ENCODE peak calls at places on chromosomes 6 and 20, in four cellular contexts. R is mesothelial cell of epicardium, V is GM23248, G is type B pancreatic cell. X is an unnamed sample.

GRCh38 chr6:35360349-35361138 is 18.2 kb downstream of the PPARD start:
- DNase-seq in R (no peak), V (peak), G (no peak), X (peak)

GRCh38 chr6:156379946-156380707 is 397.1 kb upstream of the ARID1B start:
- DNase-seq in R (no peak), V (peak), G (no peak), X (no peak)

GRCh38 chr6:117441824-117442264 is 16.1 kb upstream of the ROS1 start:
- DNase-seq in R (no peak), V (peak), G (no peak), X (no peak)

GRCh38 chr6:158662607-158663464 is 13.0 kb downstream of the SYTL3 start:
- DNase-seq in R (no peak), V (no peak), G (no peak), X (no peak)

GRCh38 chr20:34189572-34190163 is 51.6 kb upstream of the ASIP start:
- DNase-seq in R (no peak), V (no peak), G (no peak), X (no peak)

GRCh38 chr20:48846516-48847492 is 19.0 kb upstream of the PREX1 start:
- DNase-seq in R (no peak), V (no peak), G (no peak), X (peak)

GRCh38 chr6:65113581-65113980 is 593.4 kb downstream of the EYS start:
- DNase-seq in R (no peak), V (no peak), G (no peak), X (no peak)

GRCh38 chr6:1856381-1856780 is 246.7 kb downstream of the FOXC1 start:
- DNase-seq in R (peak), V (peak), G (no peak), X (no peak)

GRCh38 chr6:77011929-77012545 is 451.3 kb downstream of the HTR1B start:
- DNase-seq in R (no peak), V (no peak), G (no peak), X (no peak)

GRCh38 chr20:37075932-37076685 is 19.7 kb downstream of the RBL1 start:
- DNase-seq in R (no peak), V (no peak), G (no peak), X (no peak)

GRCh38 chr6:90278129-90278528 is 18.5 kb downstream of the BACH2 start:
- DNase-seq in R (no peak), V (no peak), G (no peak), X (no peak)

GRCh38 chr6:126625019-126625418 is 285.1 kb downstream of the CENPW start:
- DNase-seq in R (no peak), V (peak), G (no peak), X (no peak)

GRCh38 chr20:48684501-48685041 is 143.2 kb downstream of the PREX1 start:
- DNase-seq in R (no peak), V (no peak), G (no peak), X (no peak)

GRCh38 chr20:61595216-61595615 is 343.2 kb downstream of the CDH4 start:
- DNase-seq in R (no peak), V (no peak), G (no peak), X (no peak)

GRCh38 chr6:90650041-90650948 is 63.4 kb upstream of the MAP3K7 start:
- DNase-seq in R (no peak), V (no peak), G (no peak), X (no peak)

X was measured in H1.